ENCODE peak calls at places on chromosomes 13 and 19, in ten cellular contexts. One of them, this sample, is unnamed.

GRCh38 chr13:26423634-26424033 is 133.8 kb upstream of the WASF3 start:
- DNase-seq in hippocampal formation: no peak
- DNase-seq in NCI-H460: no peak
- DNase-seq in GM23338: peak; percentile 32
- DNase-seq in COR-L47: no peak
- DNase-seq in sciatic nerve: no peak
- DNase-seq in skeletal muscle cell: peak; percentile 35
- DNase-seq in nucleus accumbens: no peak
- DNase-seq in osteocyte: no peak
- DNase-seq in GM03348: peak; percentile 59
- DNase-seq in this sample: no peak

GRCh38 chr19:18868380-18869230 is 27.4 kb downstream of the CERS1 start:
- DNase-seq in hippocampal formation: no peak
- DNase-seq in NCI-H460: no peak
- DNase-seq in GM23338: peak; percentile 78
- DNase-seq in COR-L47: no peak
- DNase-seq in sciatic nerve: no peak
- DNase-seq in skeletal muscle cell: no peak
- DNase-seq in nucleus accumbens: no peak
- DNase-seq in osteocyte: no peak
- DNase-seq in GM03348: no peak
- DNase-seq in this sample: no peak

GRCh38 chr19:33279430-33280350 is 22.6 kb downstream of the CEBPA start:
- DNase-seq in hippocampal formation: no peak
- DNase-seq in NCI-H460: no peak
- DNase-seq in GM23338: no peak
- DNase-seq in COR-L47: no peak
- DNase-seq in sciatic nerve: no peak
- DNase-seq in skeletal muscle cell: no peak
- DNase-seq in nucleus accumbens: no peak
- DNase-seq in osteocyte: no peak
- DNase-seq in GM03348: no peak
- DNase-seq in this sample: no peak

GRCh38 chr19:55370305-55370988 is at the start of gene IL11:
- DNase-seq in hippocampal formation: no peak
- DNase-seq in NCI-H460: no peak
- DNase-seq in GM23338: no peak
- DNase-seq in COR-L47: no peak
- DNase-seq in sciatic nerve: no peak
- DNase-seq in skeletal muscle cell: no peak
- DNase-seq in nucleus accumbens: no peak
- DNase-seq in osteocyte: no peak
- DNase-seq in GM03348: peak; percentile 84
- DNase-seq in this sample: no peak

GRCh38 chr19:35292986-35293732 is 1.2 kb downstream of the MAG start:
- DNase-seq in hippocampal formation: peak; percentile 38
- DNase-seq in NCI-H460: no peak
- DNase-seq in GM23338: no peak
- DNase-seq in COR-L47: no peak
- DNase-seq in sciatic nerve: no peak
- DNase-seq in skeletal muscle cell: no peak
- DNase-seq in nucleus accumbens: peak; percentile 32
- DNase-seq in osteocyte: no peak
- DNase-seq in GM03348: no peak
- DNase-seq in this sample: peak; percentile 40

GRCh38 chr19:39679791-39680168 is 24.1 kb downstream of the LGALS16 start:
- DNase-seq in hippocampal formation: no peak
- DNase-seq in NCI-H460: no peak
- DNase-seq in GM23338: no peak
- DNase-seq in COR-L47: no peak
- DNase-seq in sciatic nerve: no peak
- DNase-seq in skeletal muscle cell: no peak
- DNase-seq in nucleus accumbens: no peak
- DNase-seq in osteocyte: no peak
- DNase-seq in GM03348: no peak
- DNase-seq in this sample: no peak

GRCh38 chr13:42645717-42646116 is 71.8 kb downstream of the TNFSF11 start:
- DNase-seq in hippocampal formation: no peak
- DNase-seq in NCI-H460: no peak
- DNase-seq in GM23338: no peak
- DNase-seq in COR-L47: no peak
- DNase-seq in sciatic nerve: no peak
- DNase-seq in skeletal muscle cell: no peak
- DNase-seq in nucleus accumbens: no peak
- DNase-seq in osteocyte: no peak
- DNase-seq in GM03348: no peak
- DNase-seq in this sample: no peak

GRCh38 chr13:101989798-101990350 is 412.0 kb downstream of the FGF14 start:
- DNase-seq in hippocampal formation: no peak
- DNase-seq in NCI-H460: no peak
- DNase-seq in GM23338: no peak
- DNase-seq in COR-L47: no peak
- DNase-seq in sciatic nerve: no peak
- DNase-seq in skeletal muscle cell: no peak
- DNase-seq in nucleus accumbens: no peak
- DNase-seq in osteocyte: no peak
- DNase-seq in GM03348: no peak
- DNase-seq in this sample: no peak

GRCh38 chr13:42819712-42820111 is 38.3 kb downstream of the FAM216B start:
- DNase-seq in hippocampal formation: no peak
- DNase-seq in NCI-H460: no peak
- DNase-seq in GM23338: no peak
- DNase-seq in COR-L47: no peak
- DNase-seq in sciatic nerve: no peak
- DNase-seq in skeletal muscle cell: no peak
- DNase-seq in nucleus accumbens: no peak
- DNase-seq in osteocyte: no peak
- DNase-seq in GM03348: no peak
- DNase-seq in this sample: no peak

GRCh38 chr13:59721889-59722579 is 441.7 kb downstream of the DIAPH3 start:
- DNase-seq in hippocampal formation: no peak
- DNase-seq in NCI-H460: no peak
- DNase-seq in GM23338: no peak
- DNase-seq in COR-L47: no peak
- DNase-seq in sciatic nerve: no peak
- DNase-seq in skeletal muscle cell: no peak
- DNase-seq in nucleus accumbens: no peak
- DNase-seq in osteocyte: no peak
- DNase-seq in GM03348: no peak
- DNase-seq in this sample: no peak

GRCh38 chr13:80469841-80470378 is 129.0 kb upstream of the SPRY2 start:
- DNase-seq in hippocampal formation: no peak
- DNase-seq in NCI-H460: peak; percentile 43
- DNase-seq in GM23338: no peak
- DNase-seq in COR-L47: no peak
- DNase-seq in sciatic nerve: peak; percentile 74
- DNase-seq in skeletal muscle cell: peak; percentile 100
- DNase-seq in nucleus accumbens: no peak
- DNase-seq in osteocyte: no peak
- DNase-seq in GM03348: peak; percentile 13
- DNase-seq in this sample: no peak

GRCh38 chr19:18415177-18415867 is 3.9 kb upstream of the SSBP4 start:
- DNase-seq in hippocampal formation: no peak
- DNase-seq in NCI-H460: no peak
- DNase-seq in GM23338: no peak
- DNase-seq in COR-L47: peak; percentile 83
- DNase-seq in sciatic nerve: peak; percentile 90
- DNase-seq in skeletal muscle cell: peak; percentile 57
- DNase-seq in nucleus accumbens: no peak
- DNase-seq in osteocyte: no peak
- DNase-seq in GM03348: peak; percentile 82
- DNase-seq in this sample: no peak

GRCh38 chr19:46115396-46116109 is 8.9 kb downstream of the IGFL3 start:
- DNase-seq in hippocampal formation: no peak
- DNase-seq in NCI-H460: no peak
- DNase-seq in GM23338: no peak
- DNase-seq in COR-L47: no peak
- DNase-seq in sciatic nerve: no peak
- DNase-seq in skeletal muscle cell: peak; percentile 47
- DNase-seq in nucleus accumbens: no peak
- DNase-seq in osteocyte: no peak
- DNase-seq in GM03348: peak; percentile 76
- DNase-seq in this sample: no peak

GRCh38 chr19:29422686-29423085 is 103.1 kb upstream of the VSTM2B start:
- DNase-seq in hippocampal formation: no peak
- DNase-seq in NCI-H460: no peak
- DNase-seq in GM23338: no peak
- DNase-seq in COR-L47: no peak
- DNase-seq in sciatic nerve: no peak
- DNase-seq in skeletal muscle cell: no peak
- DNase-seq in nucleus accumbens: no peak
- DNase-seq in osteocyte: no peak
- DNase-seq in GM03348: no peak
- DNase-seq in this sample: no peak

GRCh38 chr13:97125051-97125809 is 96.9 kb upstream of the MBNL2 start:
- DNase-seq in hippocampal formation: no peak
- DNase-seq in NCI-H460: peak; percentile 21
- DNase-seq in GM23338: peak; percentile 44
- DNase-seq in COR-L47: peak; percentile 9
- DNase-seq in sciatic nerve: no peak
- DNase-seq in skeletal muscle cell: peak; percentile 95
- DNase-seq in nucleus accumbens: peak; percentile 15
- DNase-seq in osteocyte: no peak
- DNase-seq in GM03348: peak; percentile 62
- DNase-seq in this sample: peak; percentile 21

GRCh38 chr13:50635504-50635903 is 208.0 kb downstream of the DLEU7 start:
- DNase-seq in hippocampal formation: peak; percentile 12
- DNase-seq in NCI-H460: no peak
- DNase-seq in GM23338: no peak
- DNase-seq in COR-L47: no peak
- DNase-seq in sciatic nerve: no peak
- DNase-seq in skeletal muscle cell: no peak
- DNase-seq in nucleus accumbens: no peak
- DNase-seq in osteocyte: no peak
- DNase-seq in GM03348: no peak
- DNase-seq in this sample: no peak

GRCh38 chr19:11264452-11265176 is 2.3 kb upstream of the DOCK6 start:
- DNase-seq in hippocampal formation: no peak
- DNase-seq in NCI-H460: no peak
- DNase-seq in GM23338: peak; percentile 70
- DNase-seq in COR-L47: no peak
- DNase-seq in sciatic nerve: no peak
- DNase-seq in skeletal muscle cell: no peak
- DNase-seq in nucleus accumbens: no peak
- DNase-seq in osteocyte: no peak
- DNase-seq in GM03348: no peak
- DNase-seq in this sample: no peak

GRCh38 chr13:39039033-39039432 is 777 bp downstream of the NHLRC3 start:
- DNase-seq in hippocampal formation: no peak
- DNase-seq in NCI-H460: no peak
- DNase-seq in GM23338: no peak
- DNase-seq in COR-L47: no peak
- DNase-seq in sciatic nerve: no peak
- DNase-seq in skeletal muscle cell: no peak
- DNase-seq in nucleus accumbens: no peak
- DNase-seq in osteocyte: no peak
- DNase-seq in GM03348: no peak
- DNase-seq in this sample: no peak

GRCh38 chr19:4066682-4067395 is at the start of gene ZBTB7A:
- DNase-seq in hippocampal formation: peak; percentile 71
- DNase-seq in NCI-H460: no peak
- DNase-seq in GM23338: peak; percentile 74
- DNase-seq in COR-L47: peak; percentile 58
- DNase-seq in sciatic nerve: peak; percentile 89
- DNase-seq in skeletal muscle cell: no peak
- DNase-seq in nucleus accumbens: peak; percentile 49
- DNase-seq in osteocyte: no peak
- DNase-seq in GM03348: peak; percentile 85
- DNase-seq in this sample: peak; percentile 66

GRCh38 chr13:82698941-82699340 is 1183.3 kb downstream of the SLITRK1 start:
- DNase-seq in hippocampal formation: no peak
- DNase-seq in NCI-H460: no peak
- DNase-seq in GM23338: peak; percentile 4
- DNase-seq in COR-L47: no peak
- DNase-seq in sciatic nerve: no peak
- DNase-seq in skeletal muscle cell: no peak
- DNase-seq in nucleus accumbens: no peak
- DNase-seq in osteocyte: no peak
- DNase-seq in GM03348: no peak
- DNase-seq in this sample: no peak

GRCh38 chr19:38650911-38651584 is 3.6 kb downstream of the ACTN4 start:
- DNase-seq in hippocampal formation: no peak
- DNase-seq in NCI-H460: no peak
- DNase-seq in GM23338: no peak
- DNase-seq in COR-L47: no peak
- DNase-seq in sciatic nerve: no peak
- DNase-seq in skeletal muscle cell: peak; percentile 75
- DNase-seq in nucleus accumbens: no peak
- DNase-seq in osteocyte: no peak
- DNase-seq in GM03348: peak; percentile 71
- DNase-seq in this sample: no peak

GRCh38 chr13:104074326-104074725 is 1008.1 kb upstream of the SLC10A2 start:
- DNase-seq in hippocampal formation: no peak
- DNase-seq in NCI-H460: no peak
- DNase-seq in GM23338: no peak
- DNase-seq in COR-L47: no peak
- DNase-seq in sciatic nerve: no peak
- DNase-seq in skeletal muscle cell: no peak
- DNase-seq in nucleus accumbens: no peak
- DNase-seq in osteocyte: no peak
- DNase-seq in GM03348: no peak
- DNase-seq in this sample: no peak

GRCh38 chr19:58128041-58128685 is 22.4 kb downstream of the ZNF329 start:
- DNase-seq in hippocampal formation: no peak
- DNase-seq in NCI-H460: no peak
- DNase-seq in GM23338: peak; percentile 42
- DNase-seq in COR-L47: no peak
- DNase-seq in sciatic nerve: no peak
- DNase-seq in skeletal muscle cell: no peak
- DNase-seq in nucleus accumbens: no peak
- DNase-seq in osteocyte: no peak
- DNase-seq in GM03348: no peak
- DNase-seq in this sample: no peak

GRCh38 chr13:78593652-78594494 is 9.5 kb downstream of the POU4F1 start:
- DNase-seq in hippocampal formation: no peak
- DNase-seq in NCI-H460: no peak
- DNase-seq in GM23338: peak; percentile 87
- DNase-seq in COR-L47: peak; percentile 46
- DNase-seq in sciatic nerve: no peak
- DNase-seq in skeletal muscle cell: no peak
- DNase-seq in nucleus accumbens: no peak
- DNase-seq in osteocyte: no peak
- DNase-seq in GM03348: no peak
- DNase-seq in this sample: no peak

GRCh38 chr19:36041831-36042230 is 9.2 kb upstream of the CLIP3 start:
- DNase-seq in hippocampal formation: no peak
- DNase-seq in NCI-H460: no peak
- DNase-seq in GM23338: peak; percentile 57
- DNase-seq in COR-L47: no peak
- DNase-seq in sciatic nerve: no peak
- DNase-seq in skeletal muscle cell: peak; percentile 65
- DNase-seq in nucleus accumbens: no peak
- DNase-seq in osteocyte: no peak
- DNase-seq in GM03348: peak; percentile 74
- DNase-seq in this sample: no peak

GRCh38 chr19:11027381-11027780 is 61.9 kb upstream of the LDLR start:
- DNase-seq in hippocampal formation: no peak
- DNase-seq in NCI-H460: no peak
- DNase-seq in GM23338: no peak
- DNase-seq in COR-L47: no peak
- DNase-seq in sciatic nerve: no peak
- DNase-seq in skeletal muscle cell: no peak
- DNase-seq in nucleus accumbens: no peak
- DNase-seq in osteocyte: no peak
- DNase-seq in GM03348: no peak
- DNase-seq in this sample: no peak

GRCh38 chr13:99307648-99308339 is 595 bp upstream of the GPR183 start:
- DNase-seq in hippocampal formation: no peak
- DNase-seq in NCI-H460: no peak
- DNase-seq in GM23338: no peak
- DNase-seq in COR-L47: no peak
- DNase-seq in sciatic nerve: no peak
- DNase-seq in skeletal muscle cell: no peak
- DNase-seq in nucleus accumbens: no peak
- DNase-seq in osteocyte: no peak
- DNase-seq in GM03348: peak; percentile 66
- DNase-seq in this sample: no peak

GRCh38 chr19:873084-874019 is 13.9 kb downstream of the CFD start:
- DNase-seq in hippocampal formation: no peak
- DNase-seq in NCI-H460: peak; percentile 75
- DNase-seq in GM23338: peak; percentile 83
- DNase-seq in COR-L47: no peak
- DNase-seq in sciatic nerve: no peak
- DNase-seq in skeletal muscle cell: no peak
- DNase-seq in nucleus accumbens: no peak
- DNase-seq in osteocyte: no peak
- DNase-seq in GM03348: peak; percentile 56
- DNase-seq in this sample: no peak